ENCODE peak calls at places on chromosome 15, in six cellular contexts. One of them, this sample, is unnamed.

GRCh38 chr15:25240461-25241021 is 198.3 kb downstream of the UBE3A start:
- DNase-seq in Karpas-422: no peak
- DNase-seq in activated CD4-positive, alpha-beta memory T cell treated with anti-CD3 and anti-CD28 coated beads, Interleukin-2, amount 10 ng/mL, durations not matched to agents 7 days and 5 days: no peak
- DNase-seq in foreskin keratinocyte: no peak
- DNase-seq in head of caudate nucleus: no peak
- DNase-seq in NCI-H1092 treated with DMSO at 0.1 percent for 48 hours: no peak
- DNase-seq in this sample: no peak

GRCh38 chr15:80431635-80432034 is 27.5 kb downstream of the ARNT2 start:
- DNase-seq in head of caudate nucleus: no peak
- DNase-seq in foreskin keratinocyte: no peak
- DNase-seq in NCI-H1092 treated with DMSO at 0.1 percent for 48 hours: peak
- DNase-seq in Karpas-422: no peak
- DNase-seq in activated CD4-positive, alpha-beta memory T cell treated with anti-CD3 and anti-CD28 coated beads, Interleukin-2, amount 10 ng/mL, durations not matched to agents 7 days and 5 days: no peak
- DNase-seq in this sample: no peak

GRCh38 chr15:62277816-62278394 is 112.8 kb upstream of the C2CD4B start:
- DNase-seq in activated CD4-positive, alpha-beta memory T cell treated with anti-CD3 and anti-CD28 coated beads, Interleukin-2, amount 10 ng/mL, durations not matched to agents 7 days and 5 days: no peak
- DNase-seq in head of caudate nucleus: no peak
- DNase-seq in Karpas-422: no peak
- DNase-seq in NCI-H1092 treated with DMSO at 0.1 percent for 48 hours: no peak
- DNase-seq in foreskin keratinocyte: no peak
- DNase-seq in this sample: no peak

GRCh38 chr15:60408438-60409105 is 10.8 kb upstream of the ANXA2 start:
- DNase-seq in NCI-H1092 treated with DMSO at 0.1 percent for 48 hours: no peak
- DNase-seq in Karpas-422: peak
- DNase-seq in head of caudate nucleus: no peak
- DNase-seq in foreskin keratinocyte: peak
- DNase-seq in activated CD4-positive, alpha-beta memory T cell treated with anti-CD3 and anti-CD28 coated beads, Interleukin-2, amount 10 ng/mL, durations not matched to agents 7 days and 5 days: no peak
- DNase-seq in this sample: peak

GRCh38 chr15:89052474-89052873 is 35.8 kb upstream of the ABHD2 start:
- DNase-seq in Karpas-422: no peak
- DNase-seq in head of caudate nucleus: no peak
- DNase-seq in foreskin keratinocyte: no peak
- DNase-seq in NCI-H1092 treated with DMSO at 0.1 percent for 48 hours: no peak
- DNase-seq in activated CD4-positive, alpha-beta memory T cell treated with anti-CD3 and anti-CD28 coated beads, Interleukin-2, amount 10 ng/mL, durations not matched to agents 7 days and 5 days: no peak
- DNase-seq in this sample: no peak

GRCh38 chr15:72368895-72369294 is 6.9 kb downstream of the HEXA start:
- DNase-seq in NCI-H1092 treated with DMSO at 0.1 percent for 48 hours: no peak
- DNase-seq in Karpas-422: no peak
- DNase-seq in activated CD4-positive, alpha-beta memory T cell treated with anti-CD3 and anti-CD28 coated beads, Interleukin-2, amount 10 ng/mL, durations not matched to agents 7 days and 5 days: no peak
- DNase-seq in foreskin keratinocyte: no peak
- DNase-seq in head of caudate nucleus: no peak
- DNase-seq in this sample: no peak

GRCh38 chr15:75663931-75664421 is 16.3 kb downstream of the SNX33 start:
- DNase-seq in foreskin keratinocyte: peak
- DNase-seq in activated CD4-positive, alpha-beta memory T cell treated with anti-CD3 and anti-CD28 coated beads, Interleukin-2, amount 10 ng/mL, durations not matched to agents 7 days and 5 days: no peak
- DNase-seq in Karpas-422: no peak
- DNase-seq in NCI-H1092 treated with DMSO at 0.1 percent for 48 hours: no peak
- DNase-seq in head of caudate nucleus: no peak
- DNase-seq in this sample: no peak

GRCh38 chr15:20340931-20341661 is 200.5 kb downstream of the GOLGA6L6 start:
- DNase-seq in Karpas-422: no peak
- DNase-seq in head of caudate nucleus: peak
- DNase-seq in foreskin keratinocyte: no peak
- DNase-seq in activated CD4-positive, alpha-beta memory T cell treated with anti-CD3 and anti-CD28 coated beads, Interleukin-2, amount 10 ng/mL, durations not matched to agents 7 days and 5 days: peak
- DNase-seq in NCI-H1092 treated with DMSO at 0.1 percent for 48 hours: no peak
- DNase-seq in this sample: no peak

GRCh38 chr15:37891754-37892368 is 42.6 kb upstream of the TMCO5A start:
- DNase-seq in foreskin keratinocyte: peak
- DNase-seq in head of caudate nucleus: peak
- DNase-seq in NCI-H1092 treated with DMSO at 0.1 percent for 48 hours: peak
- DNase-seq in activated CD4-positive, alpha-beta memory T cell treated with anti-CD3 and anti-CD28 coated beads, Interleukin-2, amount 10 ng/mL, durations not matched to agents 7 days and 5 days: no peak
- DNase-seq in Karpas-422: peak
- DNase-seq in this sample: no peak

GRCh38 chr15:84752700-84753099 is 4.3 kb downstream of the ZNF592 start:
- DNase-seq in Karpas-422: no peak
- DNase-seq in head of caudate nucleus: no peak
- DNase-seq in NCI-H1092 treated with DMSO at 0.1 percent for 48 hours: no peak
- DNase-seq in activated CD4-positive, alpha-beta memory T cell treated with anti-CD3 and anti-CD28 coated beads, Interleukin-2, amount 10 ng/mL, durations not matched to agents 7 days and 5 days: no peak
- DNase-seq in foreskin keratinocyte: no peak
- DNase-seq in this sample: no peak

GRCh38 chr15:68403161-68403941 is 28.6 kb downstream of the ITGA11 start:
- DNase-seq in NCI-H1092 treated with DMSO at 0.1 percent for 48 hours: no peak
- DNase-seq in activated CD4-positive, alpha-beta memory T cell treated with anti-CD3 and anti-CD28 coated beads, Interleukin-2, amount 10 ng/mL, durations not matched to agents 7 days and 5 days: no peak
- DNase-seq in foreskin keratinocyte: no peak
- DNase-seq in Karpas-422: peak
- DNase-seq in head of caudate nucleus: peak
- DNase-seq in this sample: no peak

GRCh38 chr15:23806980-23807379 is 119.9 kb upstream of the NDN start:
- DNase-seq in NCI-H1092 treated with DMSO at 0.1 percent for 48 hours: no peak
- DNase-seq in foreskin keratinocyte: no peak
- DNase-seq in activated CD4-positive, alpha-beta memory T cell treated with anti-CD3 and anti-CD28 coated beads, Interleukin-2, amount 10 ng/mL, durations not matched to agents 7 days and 5 days: no peak
- DNase-seq in Karpas-422: no peak
- DNase-seq in head of caudate nucleus: no peak
- DNase-seq in this sample: no peak

GRCh38 chr15:74529911-74530310 is 11.1 kb upstream of the ARID3B start:
- DNase-seq in NCI-H1092 treated with DMSO at 0.1 percent for 48 hours: no peak
- DNase-seq in head of caudate nucleus: no peak
- DNase-seq in Karpas-422: no peak
- DNase-seq in activated CD4-positive, alpha-beta memory T cell treated with anti-CD3 and anti-CD28 coated beads, Interleukin-2, amount 10 ng/mL, durations not matched to agents 7 days and 5 days: no peak
- DNase-seq in foreskin keratinocyte: peak
- DNase-seq in this sample: no peak

GRCh38 chr15:37081985-37082384 is 18.4 kb downstream of the MEIS2 start:
- DNase-seq in activated CD4-positive, alpha-beta memory T cell treated with anti-CD3 and anti-CD28 coated beads, Interleukin-2, amount 10 ng/mL, durations not matched to agents 7 days and 5 days: no peak
- DNase-seq in NCI-H1092 treated with DMSO at 0.1 percent for 48 hours: no peak
- DNase-seq in Karpas-422: no peak
- DNase-seq in foreskin keratinocyte: no peak
- DNase-seq in head of caudate nucleus: no peak
- DNase-seq in this sample: no peak

GRCh38 chr15:42385980-42386695 is 26.8 kb downstream of the CAPN3 start:
- DNase-seq in NCI-H1092 treated with DMSO at 0.1 percent for 48 hours: no peak
- DNase-seq in Karpas-422: no peak
- DNase-seq in foreskin keratinocyte: no peak
- DNase-seq in activated CD4-positive, alpha-beta memory T cell treated with anti-CD3 and anti-CD28 coated beads, Interleukin-2, amount 10 ng/mL, durations not matched to agents 7 days and 5 days: no peak
- DNase-seq in head of caudate nucleus: no peak
- DNase-seq in this sample: no peak

GRCh38 chr15:34239151-34239761 is 14.4 kb downstream of the EMC4 start:
- DNase-seq in foreskin keratinocyte: peak
- DNase-seq in Karpas-422: no peak
- DNase-seq in head of caudate nucleus: no peak
- DNase-seq in activated CD4-positive, alpha-beta memory T cell treated with anti-CD3 and anti-CD28 coated beads, Interleukin-2, amount 10 ng/mL, durations not matched to agents 7 days and 5 days: peak
- DNase-seq in NCI-H1092 treated with DMSO at 0.1 percent for 48 hours: no peak
- DNase-seq in this sample: peak

GRCh38 chr15:67805008-67805681 is 20.2 kb upstream of the SKOR1 start:
- DNase-seq in activated CD4-positive, alpha-beta memory T cell treated with anti-CD3 and anti-CD28 coated beads, Interleukin-2, amount 10 ng/mL, durations not matched to agents 7 days and 5 days: no peak
- DNase-seq in foreskin keratinocyte: no peak
- DNase-seq in NCI-H1092 treated with DMSO at 0.1 percent for 48 hours: no peak
- DNase-seq in Karpas-422: no peak
- DNase-seq in head of caudate nucleus: peak
- DNase-seq in this sample: no peak

GRCh38 chr15:57432141-57432701 is 55.9 kb downstream of the CGNL1 start:
- DNase-seq in Karpas-422: no peak
- DNase-seq in head of caudate nucleus: no peak
- DNase-seq in activated CD4-positive, alpha-beta memory T cell treated with anti-CD3 and anti-CD28 coated beads, Interleukin-2, amount 10 ng/mL, durations not matched to agents 7 days and 5 days: no peak
- DNase-seq in foreskin keratinocyte: no peak
- DNase-seq in NCI-H1092 treated with DMSO at 0.1 percent for 48 hours: peak
- DNase-seq in this sample: no peak

GRCh38 chr15:92130244-92130643 is 263.4 kb upstream of the ST8SIA2 start:
- DNase-seq in Karpas-422: no peak
- DNase-seq in head of caudate nucleus: no peak
- DNase-seq in NCI-H1092 treated with DMSO at 0.1 percent for 48 hours: no peak
- DNase-seq in activated CD4-positive, alpha-beta memory T cell treated with anti-CD3 and anti-CD28 coated beads, Interleukin-2, amount 10 ng/mL, durations not matched to agents 7 days and 5 days: no peak
- DNase-seq in foreskin keratinocyte: peak
- DNase-seq in this sample: no peak

GRCh38 chr15:77836116-77836798 is 203.5 kb upstream of the LINGO1 start:
- DNase-seq in foreskin keratinocyte: no peak
- DNase-seq in head of caudate nucleus: no peak
- DNase-seq in activated CD4-positive, alpha-beta memory T cell treated with anti-CD3 and anti-CD28 coated beads, Interleukin-2, amount 10 ng/mL, durations not matched to agents 7 days and 5 days: no peak
- DNase-seq in Karpas-422: peak
- DNase-seq in NCI-H1092 treated with DMSO at 0.1 percent for 48 hours: peak
- DNase-seq in this sample: no peak

GRCh38 chr15:84979651-84980050 is 2.0 kb upstream of the PDE8A start:
- DNase-seq in foreskin keratinocyte: no peak
- DNase-seq in Karpas-422: no peak
- DNase-seq in head of caudate nucleus: no peak
- DNase-seq in activated CD4-positive, alpha-beta memory T cell treated with anti-CD3 and anti-CD28 coated beads, Interleukin-2, amount 10 ng/mL, durations not matched to agents 7 days and 5 days: no peak
- DNase-seq in NCI-H1092 treated with DMSO at 0.1 percent for 48 hours: no peak
- DNase-seq in this sample: no peak

GRCh38 chr15:52288051-52288942 is 7.3 kb downstream of the MYO5C start:
- DNase-seq in activated CD4-positive, alpha-beta memory T cell treated with anti-CD3 and anti-CD28 coated beads, Interleukin-2, amount 10 ng/mL, durations not matched to agents 7 days and 5 days: no peak
- DNase-seq in Karpas-422: no peak
- DNase-seq in head of caudate nucleus: no peak
- DNase-seq in foreskin keratinocyte: no peak
- DNase-seq in NCI-H1092 treated with DMSO at 0.1 percent for 48 hours: no peak
- DNase-seq in this sample: peak